ENCODE peak calls at places on chromosomes 4 and X, in five cellular contexts. E is body of pancreas, Z is breast epithelium, P is uterus, U is spleen. B is an unnamed sample.

GRCh38 chrX:56563231-56564116 is at the start of gene UBQLN2:
- DNase-seq in P (peak; percentile 78), E (peak; percentile 83), U (peak; percentile 93), Z (peak; percentile 67), B (peak; percentile 94)

GRCh38 chr4:3466691-3467600 is 3.8 kb downstream of the DOK7 start:
- DNase-seq in P (no peak), Z (no peak), E (no peak), U (peak; percentile 57), B (peak; percentile 68)

GRCh38 chr4:87309625-87310024 is 13.1 kb downstream of the HSD17B13 start:
- DNase-seq in U (no peak), P (no peak), Z (no peak), E (no peak), B (no peak)

GRCh38 chr4:126180642-126181041 is 865.9 kb downstream of the FAT4 start:
- DNase-seq in P (no peak), E (no peak), U (no peak), Z (no peak), B (no peak)

GRCh38 chr4:8221476-8221875 is 22.4 kb downstream of the SH3TC1 start:
- DNase-seq in U (no peak), P (no peak), Z (no peak), E (no peak), B (no peak)

GRCh38 chr4:152278505-152279301 is 257.2 kb downstream of the FBXW7 start:
- DNase-seq in E (no peak), P (no peak), U (no peak), Z (no peak), B (no peak)

GRCh38 chrX:12496343-12496742 is 294.9 kb upstream of the PRPS2 start:
- DNase-seq in P (no peak), E (no peak), U (no peak), Z (no peak), B (no peak)

GRCh38 chr4:28523791-28524190 is 1663.2 kb downstream of the STIM2 start:
- DNase-seq in U (no peak), Z (no peak), E (no peak), P (no peak), B (no peak)

GRCh38 chrX:30577362-30577961 is at the start of gene TASL:
- DNase-seq in P (no peak), U (no peak), Z (no peak), E (no peak), B (no peak)

GRCh38 chrX:31702208-31702607 is 630.4 kb upstream of the FTHL17 start:
- DNase-seq in E (no peak), U (no peak), P (no peak), Z (no peak), B (no peak)

GRCh38 chr4:94228488-94229216 is 21.0 kb downstream of the SMARCAD1 start:
- DNase-seq in P (no peak), E (no peak), U (no peak), Z (no peak), B (no peak)

GRCh38 chr4:4694296-4694772 is 152.5 kb upstream of the STX18 start:
- DNase-seq in U (no peak), P (no peak), E (peak; percentile 60), Z (no peak), B (no peak)

GRCh38 chr4:77600521-77601451 is 4.8 kb upstream of the CXCL13 start:
- DNase-seq in Z (peak; percentile 30), U (no peak), E (peak; percentile 47), P (no peak), B (peak; percentile 23)

GRCh38 chr4:3809451-3810110 is 43.4 kb downstream of the ADRA2C start:
- DNase-seq in U (no peak), Z (no peak), P (no peak), E (no peak), B (no peak)

GRCh38 chr4:1758306-1759121 is 34.6 kb upstream of the FGFR3 start:
- DNase-seq in E (no peak), P (no peak), Z (no peak), U (no peak), B (no peak)

GRCh38 chr4:26441110-26441509 is 49.2 kb downstream of the CCKAR start:
- DNase-seq in P (no peak), U (no peak), E (peak; percentile 53), Z (no peak), B (no peak)

GRCh38 chr4:173334891-173335754 is 965 bp upstream of the HMGB2 start:
- DNase-seq in Z (peak; percentile 26), P (peak; percentile 50), E (peak; percentile 43), U (peak; percentile 90), B (peak; percentile 79)

GRCh38 chr4:123892368-123892961 is 495.9 kb downstream of the SPRY1 start:
- DNase-seq in Z (no peak), P (no peak), U (no peak), E (no peak), B (no peak)

GRCh38 chr4:101238706-101239105 is 108.6 kb downstream of the PPP3CA start:
- DNase-seq in U (no peak), P (no peak), Z (no peak), E (no peak), B (no peak)

GRCh38 chr4:47490550-47490949 is 5.5 kb downstream of the ATP10D start:
- DNase-seq in E (no peak), P (no peak), U (no peak), Z (no peak), B (no peak)

GRCh38 chr4:124685851-124686250 is 26.7 kb downstream of the ANKRD50 start:
- DNase-seq in U (no peak), E (no peak), Z (no peak), P (no peak), B (no peak)

GRCh38 chr4:8035371-8035780 is 95.7 kb upstream of the AFAP1 start:
- DNase-seq in Z (peak; percentile 20), U (no peak), P (no peak), E (no peak), B (no peak)

GRCh38 chrX:112642349-112642748 is 37.4 kb downstream of the LHFPL1 start:
- DNase-seq in Z (peak; percentile 18), U (no peak), E (peak; percentile 36), P (peak; percentile 16), B (no peak)

GRCh38 chr4:177879851-177880250 is 437.6 kb upstream of the AGA start:
- DNase-seq in U (no peak), P (no peak), E (no peak), Z (no peak), B (no peak)

GRCh38 chr4:79248610-79249009 is 77.3 kb downstream of the NAA11 start:
- DNase-seq in Z (no peak), E (no peak), P (no peak), U (no peak), B (no peak)

DNA sequence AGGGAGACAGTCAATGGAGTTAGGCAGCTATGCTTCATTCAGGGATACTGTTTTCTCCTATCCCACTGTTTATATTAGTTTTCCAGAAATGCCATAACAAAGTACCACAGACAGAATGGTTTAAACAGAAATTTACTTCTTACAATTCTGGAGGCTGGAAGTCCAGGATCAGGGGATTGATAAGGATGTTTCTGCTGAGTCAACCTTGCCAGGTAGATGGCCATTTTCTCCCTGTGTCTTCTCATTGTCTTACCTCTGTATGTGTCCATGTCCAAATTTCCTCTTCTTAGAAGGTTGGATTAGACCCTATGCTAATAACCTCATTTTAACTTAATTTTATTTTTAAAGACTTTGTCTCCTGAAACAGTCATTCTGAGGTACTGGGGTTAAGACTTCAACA is 20.5 kb upstream of the EPGN start:
- DNase-seq in E (no peak), U (no peak), Z (no peak), P (no peak), B (no peak)
- TF ChIP-seq POLR2A in E (no peak), U (no peak), Z (no peak), P (no peak), B (no peak)

DNA sequence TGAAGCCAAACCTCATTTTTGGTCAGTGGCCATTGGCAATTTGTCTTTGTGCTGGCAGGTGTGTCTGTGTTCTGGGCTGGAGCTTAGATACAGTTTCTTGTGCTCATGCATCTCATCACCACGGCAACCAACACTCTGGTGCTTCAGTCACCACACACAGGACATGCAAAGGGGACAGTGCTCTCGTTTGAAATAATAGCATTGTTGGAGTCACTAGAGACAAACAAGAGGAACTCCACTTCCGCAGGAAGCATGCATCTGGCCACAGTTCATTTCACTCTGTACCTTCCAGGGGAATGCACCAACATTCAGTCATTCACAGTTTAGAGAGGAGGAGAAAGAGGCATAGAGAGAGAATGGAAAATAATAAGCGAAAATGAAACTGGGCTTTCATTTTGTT is 267.4 kb downstream of the ANK2 start:
- DNase-seq in Z (no peak), E (no peak), P (no peak), U (no peak), B (no peak)
- H3K4me3 ChIP-seq in Z (no peak overlapping the region), E (no peak overlapping the region), P (no peak overlapping the region), U (no peak overlapping the region), B (no peak overlapping the region)

GRCh38 chr4:6610856-6611430 is 29.5 kb upstream of the MRFAP1 start:
- DNase-seq in E (no peak), Z (no peak), U (no peak), P (no peak), B (no peak)
- TF ChIP-seq CTCF in E (no peak), Z (no peak), U (no peak), P (no peak), B (no peak)

GRCh38 chrX:129760981-129761380 is 18.8 kb upstream of the SASH3 start:
- DNase-seq in Z (no peak), U (peak; percentile 52), E (no peak), P (no peak), B (no peak)

GRCh38 chrX:129763666-129764065 is 16.1 kb upstream of the SASH3 start:
- DNase-seq in Z (no peak), P (no peak), E (no peak), U (no peak), B (no peak)

GRCh38 chrX:129761596-129761995 is 18.2 kb upstream of the SASH3 start:
- DNase-seq in P (no peak), E (no peak), U (no peak), Z (no peak), B (no peak)

GRCh38 chrX:129760155-129760554 is 19.6 kb upstream of the SASH3 start:
- DNase-seq in E (no peak), U (peak; percentile 77), Z (no peak), P (no peak), B (no peak)

DNA sequence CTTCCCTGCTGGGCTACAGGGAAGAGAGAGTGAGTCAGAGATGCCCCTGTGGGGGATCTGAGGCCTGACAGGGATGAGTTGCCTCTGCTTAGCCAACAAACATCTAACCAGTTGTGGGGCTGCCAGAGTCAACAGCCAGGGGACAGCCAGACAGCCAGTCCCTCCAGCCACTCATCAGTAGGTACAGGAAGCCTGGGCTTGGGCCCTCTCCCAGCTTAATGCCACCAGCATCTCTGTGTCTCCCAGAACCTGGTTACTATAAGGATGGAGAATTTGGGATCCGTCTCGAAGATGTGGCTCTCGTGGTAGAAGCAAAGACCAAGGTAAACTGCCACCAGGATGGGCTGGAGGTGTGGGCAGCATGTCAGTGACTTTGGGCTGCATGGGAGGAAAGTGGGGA is 17.3 kb upstream of the SASH3 start:
- DNase-seq in P (no peak), U (peak; percentile 62), E (no peak), Z (no peak), B (no peak)
- TF ChIP-seq POLR2A in P (no peak), U (no peak), E (no peak), Z (no peak), B (no peak)

B was measured in upper lobe of left lung.